ENCODE peak calls at places on chromosome 21, in eight cellular contexts. S is activated T-helper 1 cell treated with Interleukin-2 at 50 U/mL for 16 hours, P is cardiac septum, K is IMR-90, L is germinal center, H is NCI-H69, D is EL, W is adrenal gland. V is an unnamed sample.
A peak's percentile ranks its signal among the peaks of the same experiment; 100 is the strongest.

GRCh38 chr21:29436143-29436542 is 137.4 kb downstream of the BACH1 start:
- DNase-seq in S (peak; percentile 10), P (no peak), K (no peak), L (no peak), H (no peak), D (no peak), W (no peak), V (no peak)

GRCh38 chr21:36773111-36773510 is 74.2 kb downstream of the SIM2 start:
- DNase-seq in S (no peak), P (peak; percentile 83), K (peak; percentile 89), L (no peak), H (peak; percentile 49), D (peak; percentile 75), W (peak; percentile 95), V (peak; percentile 34)

GRCh38 chr21:35020446-35020845 is 28.7 kb downstream of the RUNX1 start:
- DNase-seq in S (no peak), P (peak; percentile 87), K (no peak), L (no peak), H (no peak), D (no peak), W (no peak), V (no peak)

GRCh38 chr21:37921091-37921490 is 4.8 kb upstream of the KCNJ6 start:
- DNase-seq in S (no peak), P (no peak), K (peak; percentile 22), L (no peak), H (no peak), D (peak; percentile 32), W (no peak), V (peak; percentile 32)

GRCh38 chr21:46294647-46295176 is 8.6 kb downstream of the YBEY start:
- DNase-seq in S (no peak), P (no peak), K (peak; percentile 68), L (no peak), H (peak; percentile 24), D (peak; percentile 56), W (peak; percentile 44), V (no peak)

GRCh38 chr21:30733026-30733425 is 14.0 kb downstream of the KRTAP21-2 start:
- DNase-seq in S (no peak), P (no peak), K (no peak), L (no peak), H (peak; percentile 12), D (no peak), W (no peak), V (no peak)

GRCh38 chr21:44667612-44668011 is 885 bp upstream of the KRTAP12-2 start:
- DNase-seq in S (no peak), P (peak; percentile 22), K (no peak), L (no peak), H (no peak), D (no peak), W (no peak), V (no peak)

GRCh38 chr21:36710729-36711048 is 11.8 kb downstream of the SIM2 start:
- DNase-seq in S (no peak), P (peak; percentile 50), K (no peak), L (no peak), H (no peak), D (no peak), W (no peak), V (no peak)

GRCh38 chr21:32940079-32941014 is 85.4 kb upstream of the OLIG2 start:
- DNase-seq in S (no peak), P (no peak), K (peak; percentile 43), L (peak; percentile 32), H (peak; percentile 62), D (peak; percentile 42), W (peak; percentile 24), V (peak; percentile 78)

GRCh38 chr21:46634966-46635323 is 529 bp upstream of the PRMT2 start:
- DNase-seq in S (no peak), P (no peak), K (peak; percentile 87), L (no peak), H (peak; percentile 77), D (peak; percentile 90), W (peak; percentile 85), V (peak; percentile 89)

GRCh38 chr21:42013338-42013737 is 3.2 kb upstream of the ZBTB21 start:
- DNase-seq in S (no peak), P (no peak), K (no peak), L (no peak), H (peak; percentile 96), D (no peak), W (no peak), V (no peak)

GRCh38 chr21:45019076-45019886 is 55.1 kb upstream of the ADARB1 start:
- DNase-seq in S (no peak), P (peak; percentile 73), K (no peak), L (no peak), H (peak; percentile 39), D (peak; percentile 50), W (peak; percentile 15), V (no peak)